ENCODE peak calls at places on chromosomes 7 and 10, in six cellular contexts. Z is HCT116, V is breast epithelium, Y is prostate gland, O is stomach, L is GM23338. H is an unnamed sample.

GRCh38 chr10:35447693-35448407 is 111.5 kb downstream of the CCNY start:
- DNase-seq in O (peak; percentile 51), Z (peak; percentile 10), V (no peak), L (peak; percentile 53), Y (peak; percentile 47), H (no peak)

GRCh38 chr7:128869138-128869943 is 6.7 kb downstream of the ATP6V1F start:
- DNase-seq in L (peak; percentile 76), V (no peak), O (peak; percentile 69), Y (peak; percentile 43), Z (no peak), H (peak; percentile 92)

GRCh38 chr7:28409716-28410627 is 2.3 kb upstream of the CREB5 start:
- DNase-seq in V (peak; percentile 55), L (peak; percentile 81), Y (peak; percentile 19), Z (no peak), O (peak; percentile 27), H (peak; percentile 89)

GRCh38 chr7:143299840-143300239 is 11.7 kb downstream of the CASP2 start:
- DNase-seq in O (peak; percentile 38), Z (peak; percentile 23), Y (no peak), V (no peak), L (peak; percentile 79), H (no peak)

GRCh38 chr7:38317457-38318037 is 44.1 kb upstream of the TARP start:
- DNase-seq in L (no peak), Y (no peak), V (no peak), Z (no peak), O (no peak), H (no peak)

GRCh38 chr7:104207348-104207730 is 474 bp downstream of the ORC5 start:
- DNase-seq in V (no peak), O (no peak), Y (no peak), L (peak; percentile 4), Z (no peak), H (no peak)

GRCh38 chr10:52119507-52119906 is 194.6 kb upstream of the DKK1 start:
- DNase-seq in Y (no peak), Z (no peak), O (no peak), L (no peak), V (no peak), H (no peak)

GRCh38 chr10:93749218-93749799 is 8.4 kb upstream of the LGI1 start:
- DNase-seq in L (peak; percentile 72), V (no peak), O (no peak), Y (no peak), Z (no peak), H (no peak)

GRCh38 chr10:116270691-116271592 is 2.1 kb downstream of the GFRA1 start:
- DNase-seq in Y (no peak), Z (no peak), L (peak; percentile 67), V (peak; percentile 54), O (no peak), H (peak; percentile 84)

DNA sequence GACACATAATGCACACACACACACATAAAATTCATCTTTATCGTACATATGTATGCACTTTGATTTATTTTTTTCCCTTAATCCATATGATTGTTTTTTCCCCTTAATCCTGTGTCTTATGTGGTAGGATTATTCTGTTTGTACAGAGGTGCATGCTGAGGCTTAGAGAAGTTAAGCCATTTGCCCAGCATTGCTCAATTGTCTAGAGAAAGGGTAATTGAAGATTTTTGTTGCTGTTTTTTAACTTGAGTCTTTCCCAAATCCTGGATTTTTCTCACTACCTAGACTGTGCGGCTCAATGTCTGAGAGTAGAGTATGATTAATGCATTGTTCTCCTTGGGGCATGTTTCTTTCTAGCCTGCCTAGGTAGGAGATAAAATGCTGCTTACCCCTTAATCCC is 35.0 kb downstream of the WBP1L start:
- DNase-seq in Z (no peak), O (no peak), Y (no peak), V (no peak), L (no peak), H (no peak)
- H3K4me3 ChIP-seq in Z (no peak overlapping the region), O (no peak overlapping the region), Y (no peak overlapping the region), V (no peak overlapping the region), L (no peak overlapping the region), H (no peak overlapping the region)

DNA sequence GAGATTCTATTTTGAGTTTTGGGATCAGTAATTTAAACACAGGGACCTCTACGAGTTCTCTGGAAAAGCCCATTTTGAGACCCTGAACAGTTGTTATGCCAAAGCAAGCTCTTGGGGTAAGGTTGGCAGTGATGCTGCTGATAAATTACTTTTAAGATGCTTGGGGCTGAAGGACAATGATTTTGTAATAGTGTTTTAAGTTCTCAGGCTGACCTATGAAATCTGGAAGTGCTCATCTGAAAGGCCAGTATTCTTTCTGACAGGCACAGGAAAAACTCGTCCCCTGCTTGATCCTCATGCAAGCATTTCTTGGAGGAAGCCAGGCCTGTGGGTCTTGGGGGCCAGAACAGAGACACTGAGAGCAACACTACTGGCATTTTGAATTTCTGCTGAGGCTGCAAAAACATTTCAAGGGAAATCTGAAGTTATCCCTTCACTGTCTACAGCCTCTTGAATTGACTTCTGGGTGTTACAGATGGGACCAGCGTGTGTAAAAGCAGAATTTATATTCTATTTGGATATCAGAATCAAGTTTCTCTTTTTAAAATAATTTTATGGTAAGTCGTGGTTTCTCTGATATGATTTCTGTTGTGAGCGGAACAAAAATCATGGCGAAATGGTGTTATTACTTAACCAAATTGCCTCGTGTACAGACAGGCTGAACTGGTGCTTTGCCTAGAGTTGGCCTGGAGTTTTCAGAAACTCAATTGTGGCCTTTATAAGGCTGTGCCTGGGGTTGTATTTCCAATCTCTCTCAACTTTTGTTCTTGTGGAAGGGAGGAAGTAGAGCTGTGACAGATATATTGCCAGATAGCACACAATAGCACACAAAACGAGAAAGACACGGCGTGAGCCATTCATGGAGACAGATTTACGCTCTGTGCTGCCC is 79.9 kb downstream of the AUTS2 start:
- DNase-seq in V (no peak), O (no peak), Z (no peak), L (no peak), Y (peak; percentile 21), H (no peak)
- TF ChIP-seq POLR2AphosphoS5 in V (peak; percentile 12), O (no peak), Z (no peak), L (no peak), Y (peak; percentile 28), H (no peak)

DNA sequence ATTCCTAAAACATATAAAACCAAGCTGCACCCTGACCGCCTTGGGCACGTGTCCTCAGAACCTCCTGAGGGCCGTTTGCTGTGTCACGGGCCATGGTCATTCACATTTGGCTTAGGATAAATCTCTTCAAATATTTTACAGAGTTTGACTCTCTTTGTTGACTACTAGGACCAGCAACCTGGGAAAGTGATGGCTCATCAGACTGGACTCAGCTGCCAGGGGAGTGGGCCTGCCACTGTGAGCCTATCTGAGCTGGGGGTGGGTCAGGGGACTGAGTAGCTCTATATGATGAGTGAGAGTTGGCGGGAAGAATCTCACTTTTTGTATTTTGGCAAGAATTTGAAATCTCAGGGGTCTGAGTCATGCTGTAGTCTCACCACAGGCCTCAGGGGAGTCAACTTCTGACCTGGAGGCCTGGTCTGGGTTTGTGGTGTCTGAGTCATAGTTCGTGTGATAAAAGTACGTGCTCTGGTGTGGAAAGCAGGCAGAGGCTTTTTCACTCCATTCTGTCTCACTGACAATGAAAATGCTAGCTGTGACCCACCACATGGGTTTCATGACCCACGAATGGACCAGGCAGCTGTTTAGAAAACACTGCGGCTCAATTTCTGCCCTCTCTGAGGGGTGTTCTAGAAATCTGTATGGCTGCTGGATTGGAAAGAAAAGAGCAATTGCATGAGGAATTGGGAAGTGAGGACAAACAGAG is 4.2 kb upstream of the UPP1 start:
- DNase-seq in Z (peak; percentile 87), Y (no peak), O (peak; percentile 60), L (no peak), V (no peak), H (peak; percentile 79)
- H3K4me3 ChIP-seq in Z (peak overlapping the region; percentile 37), Y (no peak overlapping the region), O (no peak overlapping the region), L (no peak overlapping the region), V (no peak overlapping the region), H (no peak overlapping the region)

GRCh38 chr10:106910666-106911065 is 253.8 kb downstream of the SORCS1 start:
- DNase-seq in O (no peak), Y (no peak), V (no peak), L (no peak), Z (no peak), H (no peak)

GRCh38 chr10:106904209-106904608 is 260.3 kb downstream of the SORCS1 start:
- DNase-seq in Y (no peak), L (peak; percentile 35), V (no peak), O (no peak), Z (no peak), H (no peak)

GRCh38 chr10:106913294-106913693 is 251.2 kb downstream of the SORCS1 start:
- DNase-seq in V (no peak), Z (no peak), O (no peak), L (peak; percentile 47), Y (no peak), H (no peak)

GRCh38 chr10:106908225-106908624 is 256.3 kb downstream of the SORCS1 start:
- DNase-seq in Z (no peak), L (no peak), Y (no peak), O (no peak), V (no peak), H (no peak)
- TF ChIP-seq POLR2AphosphoS5 in Z (no peak), L (no peak), Y (no peak), O (no peak), V (no peak), H (no peak)

DNA sequence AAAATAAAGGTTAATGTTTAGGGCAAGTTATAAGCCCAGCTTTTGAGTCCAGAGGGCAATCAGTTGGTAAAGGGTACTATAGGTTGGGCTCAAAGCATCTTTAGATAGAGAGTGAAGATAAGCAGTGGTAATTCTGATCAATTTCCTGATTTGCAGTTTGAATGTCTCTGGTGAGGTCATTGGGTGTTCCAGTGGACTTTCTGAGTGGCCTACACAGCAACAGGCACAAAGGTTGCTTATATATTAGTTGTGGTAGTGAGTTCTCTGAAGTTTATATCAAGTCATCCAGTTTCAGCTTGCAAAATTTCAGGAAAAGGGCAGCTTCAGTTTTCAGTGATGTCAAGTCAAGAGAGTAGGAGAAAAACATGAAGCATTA is 29.1 kb downstream of the GIMAP5 start:
- DNase-seq in L (no peak), Z (no peak), O (no peak), V (no peak), Y (no peak), H (no peak)
- H3K4me3 ChIP-seq in L (no peak overlapping the region), Z (no peak overlapping the region), O (no peak overlapping the region), V (no peak overlapping the region), Y (no peak overlapping the region), H (no peak overlapping the region)

DNA sequence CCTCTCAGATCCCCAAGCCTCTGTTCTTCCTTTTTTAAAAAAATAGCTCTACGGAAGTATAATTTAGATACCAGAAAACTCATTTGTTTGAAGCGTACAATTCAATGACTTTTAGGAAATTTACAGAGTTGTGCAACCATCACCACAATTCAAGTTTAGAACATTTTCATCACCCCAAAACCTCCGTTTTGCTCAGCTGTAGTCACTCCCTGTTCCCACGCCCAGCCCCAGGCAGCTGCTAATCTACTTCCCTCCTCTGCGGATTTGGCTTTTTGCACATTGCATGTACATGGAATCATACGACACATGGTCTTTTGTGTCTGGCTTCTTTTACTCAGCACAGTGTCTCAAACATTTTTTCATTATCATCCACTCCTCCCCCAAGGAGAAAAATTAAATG is 229.2 kb downstream of the TCF7L2 start:
- DNase-seq in L (no peak), O (no peak), V (no peak), Y (no peak), Z (no peak), H (peak; percentile 41)
- TF ChIP-seq POLR2AphosphoS5 in L (no peak), O (no peak), V (no peak), Y (no peak), Z (no peak), H (no peak)

DNA sequence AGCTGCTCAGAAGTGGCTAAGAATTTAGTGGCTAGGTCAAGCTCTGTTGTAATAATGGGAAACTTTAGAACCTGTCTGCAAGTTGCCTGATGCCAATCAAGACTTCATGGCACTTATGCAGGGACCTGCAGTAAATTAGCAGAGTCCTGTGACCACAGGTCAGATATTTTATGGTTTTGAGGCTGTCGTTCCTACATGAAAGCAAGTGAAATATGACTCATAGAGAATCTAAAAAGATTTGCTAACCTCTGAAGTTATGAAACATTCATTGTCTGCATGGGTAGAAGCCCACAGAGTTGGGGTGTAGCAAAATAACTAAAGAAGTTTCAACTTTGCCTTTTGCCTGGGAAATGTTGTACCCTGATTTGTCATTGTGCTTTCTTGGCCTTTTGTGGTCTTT is 32.3 kb downstream of the SLC39A12 start:
- DNase-seq in Y (no peak), V (no peak), L (no peak), Z (peak; percentile 46), O (no peak), H (no peak)
- H3K4me3 ChIP-seq in Y (no peak overlapping the region), V (no peak overlapping the region), L (no peak overlapping the region), Z (no peak overlapping the region), O (no peak overlapping the region), H (no peak overlapping the region)

H was measured in upper lobe of left lung.